ENCODE peak calls at places on chromosome 1, in four cellular contexts. One of them, this sample, is unnamed.

GRCh38 chr1:221274373-221274772 is 395.1 kb downstream of the HLX start:
- DNase-seq in CD4-positive, alpha-beta T cell: no peak
- DNase-seq in NCI-H1436: peak
- DNase-seq in HTR-8/SVneo: no peak
- DNase-seq in this sample: no peak

GRCh38 chr1:161092621-161093028 is 3.3 kb upstream of the NECTIN4 start:
- DNase-seq in CD4-positive, alpha-beta T cell: no peak
- DNase-seq in HTR-8/SVneo: peak
- DNase-seq in NCI-H1436: no peak
- DNase-seq in this sample: no peak

GRCh38 chr1:42777860-42778259 is 6.9 kb upstream of the TMEM269 start:
- DNase-seq in NCI-H1436: no peak
- DNase-seq in CD4-positive, alpha-beta T cell: no peak
- DNase-seq in HTR-8/SVneo: peak
- DNase-seq in this sample: no peak

GRCh38 chr1:184482113-184482512 is 95.3 kb downstream of the C1orf21 start:
- DNase-seq in CD4-positive, alpha-beta T cell: no peak
- DNase-seq in NCI-H1436: no peak
- DNase-seq in HTR-8/SVneo: no peak
- DNase-seq in this sample: no peak

GRCh38 chr1:199089393-199090122 is 450.7 kb downstream of the PTPRC start:
- DNase-seq in NCI-H1436: no peak
- DNase-seq in CD4-positive, alpha-beta T cell: no peak
- DNase-seq in HTR-8/SVneo: no peak
- DNase-seq in this sample: no peak

GRCh38 chr1:40435471-40435870 is 14.8 kb upstream of the ZFP69B start:
- DNase-seq in NCI-H1436: no peak
- DNase-seq in HTR-8/SVneo: no peak
- DNase-seq in CD4-positive, alpha-beta T cell: no peak
- DNase-seq in this sample: no peak

GRCh38 chr1:179251675-179252074 is 22.2 kb upstream of the ABL2 start:
- DNase-seq in HTR-8/SVneo: peak
- DNase-seq in CD4-positive, alpha-beta T cell: no peak
- DNase-seq in NCI-H1436: no peak
- DNase-seq in this sample: no peak

GRCh38 chr1:161763522-161764098 is 2.5 kb upstream of the ATF6 start:
- DNase-seq in NCI-H1436: peak
- DNase-seq in HTR-8/SVneo: no peak
- DNase-seq in CD4-positive, alpha-beta T cell: peak
- DNase-seq in this sample: no peak

GRCh38 chr1:160205974-160206369 is 788 bp downstream of the PEA15 start:
- DNase-seq in NCI-H1436: no peak
- DNase-seq in HTR-8/SVneo: peak
- DNase-seq in CD4-positive, alpha-beta T cell: peak
- DNase-seq in this sample: no peak

GRCh38 chr1:179061360-179062282 is 20.2 kb upstream of the TOR3A start:
- DNase-seq in NCI-H1436: no peak
- DNase-seq in CD4-positive, alpha-beta T cell: no peak
- DNase-seq in HTR-8/SVneo: no peak
- DNase-seq in this sample: no peak

GRCh38 chr1:232950919-232951579 is 638 bp downstream of the NTPCR start:
- DNase-seq in HTR-8/SVneo: peak
- DNase-seq in CD4-positive, alpha-beta T cell: peak
- DNase-seq in NCI-H1436: no peak
- DNase-seq in this sample: no peak

This sample was measured in cortex of kidney.